ENCODE peak calls at places on chromosomes 11 and 22, in five cellular contexts. S, P, B, R and W are unnamed samples.

GRCh38 chr11:34480339-34480738 is 33.3 kb downstream of the ELF5 start:
- DNase-seq in B (no peak), R (no peak), P (no peak), S (no peak), W (no peak)

GRCh38 chr11:24637520-24637919 is 140.7 kb downstream of the LUZP2 start:
- DNase-seq in R (no peak), B (no peak), S (no peak), P (no peak), W (no peak)

GRCh38 chr11:81129618-81130017 is 1604.0 kb downstream of the FAM181B start:
- DNase-seq in S (no peak), P (no peak), B (no peak), R (no peak), W (no peak)

GRCh38 chr22:40509401-40510134 is 127.0 kb downstream of the MRTFA start:
- DNase-seq in S (no peak), B (no peak), P (no peak), R (no peak), W (no peak)

GRCh38 chr11:16942917-16943316 is 71.3 kb downstream of the PLEKHA7 start:
- DNase-seq in R (no peak), S (no peak), P (no peak), B (no peak), W (no peak)

GRCh38 chr11:80383655-80384054 is 942.8 kb upstream of the TENM4 start:
- DNase-seq in P (no peak), B (no peak), R (no peak), S (no peak), W (no peak)

GRCh38 chr11:77093056-77093891 is 9.4 kb upstream of the OMP start:
- DNase-seq in B (no peak), P (no peak), S (no peak), R (no peak), W (no peak)

GRCh38 chr11:100151944-100152343 is 535.1 kb upstream of the ARHGAP42 start:
- DNase-seq in P (no peak), B (no peak), R (no peak), S (no peak), W (no peak)

GRCh38 chr11:61689164-61689496 is 8.9 kb downstream of the DAGLA start:
- DNase-seq in B (no peak), S (no peak), R (no peak), P (no peak), W (no peak)

GRCh38 chr11:76391039-76391438 is 9.9 kb downstream of the GVQW3 start:
- DNase-seq in R (no peak), B (no peak), S (no peak), P (no peak), W (no peak)

GRCh38 chr11:79026803-79027445 is 413.9 kb downstream of the TENM4 start:
- DNase-seq in B (peak), S (no peak), R (no peak), P (no peak), W (no peak)

GRCh38 chr22:39729141-39729934 is 158.8 kb downstream of the CACNA1I start:
- DNase-seq in P (no peak), B (no peak), S (no peak), R (no peak), W (no peak)

GRCh38 chr11:107583629-107584195 is 7.2 kb upstream of the ELMOD1 start:
- DNase-seq in S (no peak), B (no peak), P (no peak), R (no peak), W (no peak)

GRCh38 chr11:66869471-66869870 is 12.6 kb downstream of the LRFN4 start:
- DNase-seq in P (no peak), B (no peak), S (no peak), R (no peak), W (no peak)

GRCh38 chr22:38148252-38148651 is 33.4 kb downstream of the PLA2G6 start:
- DNase-seq in P (no peak), S (no peak), R (no peak), B (no peak), W (no peak)

GRCh38 chr11:32870676-32871075 is 21.9 kb upstream of the QSER1 start:
- DNase-seq in P (no peak), B (peak), R (no peak), S (no peak), W (no peak)

GRCh38 chr11:105367129-105367528 is 227.6 kb upstream of the CARD18 start:
- DNase-seq in S (no peak), P (no peak), B (no peak), R (no peak), W (no peak)

GRCh38 chr11:15714641-15715399 is 600.1 kb downstream of the INSC start:
- DNase-seq in R (no peak), B (no peak), S (no peak), P (no peak), W (no peak)

GRCh38 chr11:83409891-83410290 is 123.7 kb upstream of the CCDC90B start:
- DNase-seq in S (no peak), P (no peak), B (no peak), R (no peak), W (no peak)

GRCh38 chr11:67316882-67317364 is 13.6 kb downstream of the SSH3 start:
- DNase-seq in B (no peak), S (no peak), P (no peak), R (no peak), W (no peak)

DNA sequence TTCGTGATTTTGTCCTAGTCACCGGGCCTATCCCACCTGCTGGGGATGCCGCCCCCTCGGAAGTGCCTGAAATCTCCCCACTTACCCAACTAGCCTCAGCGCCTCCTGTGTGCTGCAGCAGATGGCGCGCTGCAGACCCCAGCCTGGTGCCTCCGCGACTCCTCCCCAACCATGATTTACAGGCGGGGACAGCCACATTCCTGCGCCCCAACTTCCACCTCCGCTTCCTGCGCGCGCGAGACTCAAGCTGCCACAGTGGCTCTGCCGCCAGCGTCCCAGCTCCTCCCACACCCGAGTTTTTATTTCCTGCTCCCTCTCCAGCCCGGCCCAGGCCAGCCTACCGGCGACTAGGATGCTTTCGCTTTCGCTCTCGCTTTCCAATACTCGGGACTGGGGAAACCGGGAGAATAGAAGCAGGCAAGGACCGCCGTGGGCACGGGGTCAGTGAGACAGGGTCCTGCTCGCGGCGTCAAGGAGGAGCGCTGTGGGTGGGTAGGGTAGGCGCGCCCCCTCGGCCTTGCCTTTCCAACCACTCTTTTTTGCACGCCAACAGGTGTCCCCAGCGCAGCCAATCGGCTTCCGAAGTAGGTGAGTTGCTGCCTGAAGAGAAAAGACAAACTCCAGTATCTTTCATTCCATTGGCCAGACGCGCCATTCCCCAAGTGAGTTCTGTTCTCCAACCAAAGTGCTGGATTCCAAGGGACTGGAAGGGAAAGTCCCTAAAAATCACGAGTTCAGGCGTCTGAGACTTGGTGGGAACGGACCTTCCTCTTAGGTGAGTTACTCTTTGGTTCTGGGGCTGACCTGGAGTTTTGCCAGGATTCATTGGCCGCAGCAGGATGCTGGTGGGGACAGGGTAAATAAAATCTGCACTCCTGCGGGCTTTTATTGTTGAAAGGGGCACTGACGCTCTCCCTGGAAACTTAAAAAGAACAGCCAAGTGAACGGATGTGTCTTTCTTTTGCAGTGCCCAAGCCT is at the start of gene FAM111A:
- DNase-seq in P (peak), S (peak), R (peak), B (peak), W (peak)
- TF ChIP-seq TAF1 in P (peak), S (peak), R (peak), B (peak), W (no peak)

DNA sequence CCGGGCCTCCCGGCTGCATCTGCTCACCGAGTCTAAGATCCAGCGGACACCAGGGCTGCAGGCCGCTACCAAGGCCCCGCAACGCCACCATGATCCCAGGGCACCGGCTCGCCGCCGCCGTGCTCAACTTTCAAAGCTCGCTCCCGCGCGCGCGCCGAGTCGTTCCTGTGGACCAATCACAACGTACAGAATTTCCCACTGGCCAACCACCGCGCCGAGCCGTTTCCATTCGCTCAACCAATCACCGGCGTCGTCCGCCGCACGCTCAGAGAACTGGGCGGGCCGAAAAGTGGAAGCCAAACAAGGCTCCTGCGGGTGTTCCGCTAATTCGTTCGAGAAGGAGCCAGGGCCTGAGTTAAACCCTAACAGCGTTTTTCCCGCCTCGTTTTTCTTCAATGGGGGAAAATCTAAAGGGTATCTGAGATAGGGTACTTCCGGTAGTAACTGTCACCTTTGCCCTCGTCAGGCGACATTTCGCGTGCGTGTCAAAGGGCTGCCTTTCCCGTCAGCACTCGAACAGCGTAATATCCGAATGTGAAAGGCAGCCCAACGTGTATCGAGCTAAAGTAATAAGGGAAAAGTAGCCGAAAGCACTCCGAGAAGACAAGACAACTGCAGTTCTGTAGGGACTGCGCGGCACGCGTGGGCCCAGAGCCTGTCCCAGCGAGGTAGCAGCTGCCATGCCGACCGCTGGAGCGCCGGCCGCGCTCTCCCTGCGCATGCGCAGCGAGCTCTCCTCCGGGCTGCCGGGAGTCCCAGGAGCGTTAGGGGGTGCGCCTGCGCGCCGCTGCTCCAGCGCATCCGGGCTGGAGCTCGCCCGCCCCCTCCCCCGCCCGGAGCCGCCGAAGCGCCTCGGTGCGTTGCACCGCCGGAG is at the start of the genes NCAPD3 and VPS26B:
- DNase-seq in B (peak), P (peak), S (peak), R (peak), W (peak)
- TF ChIP-seq TAF1 in B (peak), P (peak), S (peak), R (peak), W (peak)

GRCh38 chr22:44351685-44352377 is 39.1 kb upstream of the SHISAL1 start:
- DNase-seq in S (no peak), B (no peak), R (peak), P (no peak), W (no peak)
- TF ChIP-seq TAF1 in S (no peak), B (no peak), R (no peak), P (no peak), W (no peak)

GRCh38 chr11:65310756-65311155 is 3.9 kb upstream of the CDC42EP2 start:
- DNase-seq in P (no peak), B (no peak), S (no peak), R (no peak), W (no peak)
- TF ChIP-seq TAF1 in P (no peak), B (no peak), S (no peak), R (no peak), W (no peak)

DNA sequence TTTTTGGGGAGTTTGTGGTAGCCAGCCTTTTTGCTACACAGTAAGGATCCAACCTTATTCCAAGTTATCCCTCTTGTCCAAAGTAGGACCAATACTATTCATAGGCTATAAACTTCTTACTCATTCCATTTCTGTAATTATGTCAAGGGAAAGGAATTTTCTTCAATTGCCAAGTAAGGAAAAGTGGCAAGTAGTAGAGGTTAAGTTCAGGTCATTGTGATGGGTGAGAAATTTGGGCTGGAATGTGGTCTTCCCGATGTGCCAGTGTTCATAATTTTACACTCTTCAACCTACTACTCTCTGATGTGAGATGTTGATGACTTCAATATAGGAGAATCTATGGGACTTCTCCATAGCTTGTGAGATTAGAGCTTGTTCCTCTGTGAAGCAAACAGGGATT is 648.8 kb downstream of the METTL15 start:
- DNase-seq in P (no peak), S (no peak), B (no peak), R (no peak), W (no peak)
- TF ChIP-seq TAF1 in P (no peak), S (no peak), B (no peak), R (no peak), W (no peak)

GRCh38 chr22:30547188-30547587 is 647 bp upstream of the SEC14L6 start:
- DNase-seq in S (no peak), R (no peak), B (no peak), P (no peak), W (no peak)
- TF ChIP-seq TAF1 in S (no peak), R (no peak), B (no peak), P (no peak), W (no peak)

DNA sequence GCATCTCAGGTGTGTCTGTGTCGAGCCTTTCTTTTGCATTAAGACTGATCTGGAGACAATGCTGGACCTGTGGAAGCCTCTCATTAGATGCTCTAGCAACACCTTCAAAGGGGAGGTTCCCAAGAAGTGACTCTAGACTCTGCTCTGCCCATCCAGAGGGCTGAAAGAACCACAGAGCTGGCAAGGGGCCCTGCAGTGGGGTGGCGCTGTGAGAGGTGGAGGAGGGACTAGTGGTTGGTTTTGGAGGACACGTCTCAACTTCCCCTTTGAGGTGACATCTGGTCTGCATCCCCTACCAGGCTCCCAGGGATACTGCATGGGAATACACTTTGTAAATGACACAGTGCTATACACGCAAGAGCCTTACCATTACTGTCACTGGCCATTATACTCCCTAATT is 34.2 kb upstream of the SYT13 start:
- DNase-seq in R (no peak), S (no peak), P (no peak), B (no peak), W (no peak)
- TF ChIP-seq TAF1 in R (no peak), S (no peak), P (no peak), B (no peak), W (no peak)